ENCODE peak calls at places on chromosomes 16 and 17, in four cellular contexts. L is right cardiac atrium; D is CD8-positive, alpha-beta T cell; I is suprapubic skin. G is an unnamed sample.

GRCh38 chr16:56451753-56452689 is 667 bp downstream of the OGFOD1 start:
- DNase-seq in I (no peak), L (no peak), D (no peak), G (no peak)

GRCh38 chr17:77214743-77215142 is 74.0 kb downstream of the SEC14L1 start:
- DNase-seq in L (no peak), I (no peak), D (no peak), G (no peak)

GRCh38 chr17:29066053-29066452 is 23.1 kb downstream of the PIPOX start:
- DNase-seq in L (no peak), I (no peak), D (no peak), G (no peak)

GRCh38 chr17:43531955-43532354 is 14.2 kb downstream of the ETV4 start:
- DNase-seq in L (no peak), I (no peak), D (no peak), G (no peak)

GRCh38 chr16:19595043-19595767 is 39.7 kb downstream of the VPS35L start:
- DNase-seq in L (peak; percentile 65), D (no peak), I (no peak), G (no peak)

GRCh38 chr17:57045868-57046671 is 39.0 kb upstream of the AKAP1 start:
- DNase-seq in I (peak; percentile 81), D (no peak), L (peak; percentile 70), G (no peak)

GRCh38 chr16:78770353-78771091 is 671.1 kb downstream of the WWOX start:
- DNase-seq in D (peak; percentile 66), I (peak; percentile 83), L (peak; percentile 90), G (peak; percentile 94)

GRCh38 chr16:55444754-55445485 is 34.1 kb upstream of the MMP2 start:
- DNase-seq in L (peak; percentile 81), I (no peak), D (no peak), G (peak; percentile 52)

GRCh38 chr16:87324411-87325275 is 7.5 kb upstream of the C16orf95 start:
- DNase-seq in D (no peak), L (no peak), I (no peak), G (peak; percentile 79)

GRCh38 chr16:48971571-48972071 is 310.0 kb downstream of the CBLN1 start:
- DNase-seq in L (no peak), D (no peak), I (no peak), G (no peak)

GRCh38 chr16:15427648-15428239 is 6.6 kb upstream of the BMERB1 start:
- DNase-seq in L (peak; percentile 89), I (peak; percentile 84), D (peak; percentile 12), G (peak; percentile 49)

GRCh38 chr16:87702325-87702811 is 63.4 kb downstream of the KLHDC4 start:
- DNase-seq in D (no peak), I (no peak), L (no peak), G (no peak)

GRCh38 chr16:67924140-67924906 is 7.3 kb downstream of the CTRL start:
- DNase-seq in I (no peak), D (no peak), L (peak; percentile 67), G (no peak)

GRCh38 chr16:85389679-85390470 is 223.2 kb upstream of the GSE1 start:
- DNase-seq in D (no peak), L (peak; percentile 41), I (peak; percentile 77), G (no peak)

GRCh38 chr16:81151648-81152047 is 55.5 kb upstream of the GCSH start:
- DNase-seq in I (no peak), D (no peak), L (no peak), G (no peak)

GRCh38 chr17:65104541-65104940 is 32.6 kb upstream of the RGS9 start:
- DNase-seq in L (no peak), I (no peak), D (no peak), G (no peak)

GRCh38 chr17:72717676-72718075 is 374.8 kb downstream of the SLC39A11 start:
- DNase-seq in L (no peak), D (no peak), I (no peak), G (no peak)

GRCh38 chr16:15741207-15741871 is 91.3 kb downstream of the NDE1 start:
- DNase-seq in L (no peak), I (no peak), D (no peak), G (no peak)

GRCh38 chr16:11743308-11744074 is 834 bp upstream of the TXNDC11 start:
- DNase-seq in L (no peak), I (peak; percentile 82), D (no peak), G (peak; percentile 73)

DNA sequence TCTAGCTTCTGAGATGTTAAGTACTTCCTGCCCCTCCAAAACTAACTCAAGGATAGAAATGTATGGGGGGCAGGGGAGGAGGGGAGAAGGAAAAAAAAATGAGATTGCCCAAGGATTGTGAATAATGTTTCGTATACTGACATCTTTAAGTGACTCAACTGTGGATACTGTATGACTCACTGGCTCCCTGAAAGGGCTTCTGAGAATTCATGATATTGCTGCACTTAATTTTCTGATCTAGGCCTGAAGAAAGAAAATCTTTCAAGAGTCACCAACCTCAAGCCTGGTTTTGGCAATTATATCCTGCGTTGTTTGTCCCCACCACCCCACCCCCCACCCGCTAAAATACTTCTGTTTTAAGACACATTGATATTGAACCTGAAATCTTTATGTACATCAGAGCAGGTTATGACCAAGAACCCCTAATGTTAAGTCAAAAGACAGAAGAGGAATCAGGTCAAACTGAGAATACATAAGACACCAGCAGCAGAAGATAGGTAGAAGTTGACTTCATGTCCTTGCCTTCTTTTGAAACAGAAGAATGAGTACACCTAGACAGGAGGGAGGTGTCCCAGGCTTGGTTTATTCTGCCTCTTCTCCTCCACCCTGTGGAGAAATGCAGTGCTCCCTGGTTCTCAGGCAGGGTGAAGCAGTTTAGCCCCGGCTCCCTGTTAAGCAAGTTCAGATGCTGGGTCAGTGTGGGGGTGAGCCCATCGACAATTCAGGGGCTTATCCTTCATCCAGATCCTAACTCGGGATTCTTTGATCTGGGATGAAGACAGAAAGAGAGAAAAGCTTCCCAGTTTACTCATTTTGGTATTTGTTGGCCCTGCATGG is 3.3 kb upstream of the FBXL20 start:
- DNase-seq in D (no peak), L (no peak), I (peak; percentile 16), G (peak; percentile 54)
- H3K4me3 ChIP-seq in D (no peak overlapping the region), L (no peak overlapping the region), I (no peak overlapping the region), G (no peak overlapping the region)

GRCh38 chr16:30183961-30184429 is 593 bp downstream of the CORO1A start:
- DNase-seq in L (peak; percentile 64), I (no peak), D (peak; percentile 59), G (no peak)
- H3K4me3 ChIP-seq in L (peak overlapping the region; percentile 95), I (peak overlapping the region; percentile 63), D (peak overlapping the region; percentile 97), G (peak overlapping the region; percentile 15)

GRCh38 chr17:49674507-49674906 is 3.4 kb downstream of the SPOP start:
- DNase-seq in D (no peak), L (no peak), I (no peak), G (no peak)

GRCh38 chr17:49677933-49678847 is at the start of gene SPOP:
- DNase-seq in D (peak; percentile 97), I (peak; percentile 100), L (peak; percentile 99), G (peak; percentile 99)

GRCh38 chr17:49677134-49677932 is 564 bp downstream of the SPOP start:
- DNase-seq in L (peak; percentile 99), D (peak; percentile 87), I (peak; percentile 97), G (peak; percentile 94)

GRCh38 chr17:49680314-49680713 is 2.4 kb upstream of the SPOP start:
- DNase-seq in L (no peak), D (no peak), I (no peak), G (no peak)

GRCh38 chr17:49676276-49676868 is 1.5 kb downstream of the SPOP start:
- DNase-seq in D (no peak), L (no peak), I (no peak), G (no peak)
- H3K4me3 ChIP-seq in D (peak overlapping the region; percentile 81), L (peak overlapping the region; percentile 70), I (peak overlapping the region; percentile 85), G (no peak overlapping the region)

GRCh38 chr17:74204474-74204873 is 996 bp downstream of the RPL38 start:
- DNase-seq in L (peak; percentile 53), I (no peak), D (no peak), G (no peak)

GRCh38 chr17:74205274-74205673 is 1.8 kb downstream of the RPL38 start:
- DNase-seq in D (no peak), I (no peak), L (peak; percentile 17), G (no peak)

GRCh38 chr17:74202879-74203432 is 522 bp upstream of the RPL38 start:
- DNase-seq in D (no peak), L (no peak), I (no peak), G (no peak)

GRCh38 chr17:74201250-74201649 is 2.2 kb upstream of the RPL38 start:
- DNase-seq in L (no peak), D (no peak), I (no peak), G (no peak)

GRCh38 chr17:74203439-74204240 is at the start of gene RPL38:
- DNase-seq in D (peak; percentile 87), I (peak; percentile 97), L (peak; percentile 96), G (peak; percentile 99)
- H3K4me3 ChIP-seq in D (peak within 1 kb of the TSS; percentile 96), I (peak within 1 kb of the TSS; percentile 93), L (peak within 1 kb of the TSS; percentile 88), G (peak within 1 kb of the TSS; percentile 74)

GRCh38 chr17:2011421-2012371 is 13.4 kb downstream of the RTN4RL1 start:
- DNase-seq in L (no peak), D (no peak), I (no peak), G (peak; percentile 92)
- H3K4me3 ChIP-seq in L (no peak overlapping the region), D (no peak overlapping the region), I (peak overlapping the region; percentile 21), G (no peak overlapping the region)

GRCh38 chr16:74291176-74291575 is 5.4 kb upstream of the PSMD7 start:
- DNase-seq in I (no peak), L (no peak), D (no peak), G (no peak)
- H3K4me3 ChIP-seq in I (no peak overlapping the region), L (no peak overlapping the region), D (no peak overlapping the region), G (no peak overlapping the region)

DNA sequence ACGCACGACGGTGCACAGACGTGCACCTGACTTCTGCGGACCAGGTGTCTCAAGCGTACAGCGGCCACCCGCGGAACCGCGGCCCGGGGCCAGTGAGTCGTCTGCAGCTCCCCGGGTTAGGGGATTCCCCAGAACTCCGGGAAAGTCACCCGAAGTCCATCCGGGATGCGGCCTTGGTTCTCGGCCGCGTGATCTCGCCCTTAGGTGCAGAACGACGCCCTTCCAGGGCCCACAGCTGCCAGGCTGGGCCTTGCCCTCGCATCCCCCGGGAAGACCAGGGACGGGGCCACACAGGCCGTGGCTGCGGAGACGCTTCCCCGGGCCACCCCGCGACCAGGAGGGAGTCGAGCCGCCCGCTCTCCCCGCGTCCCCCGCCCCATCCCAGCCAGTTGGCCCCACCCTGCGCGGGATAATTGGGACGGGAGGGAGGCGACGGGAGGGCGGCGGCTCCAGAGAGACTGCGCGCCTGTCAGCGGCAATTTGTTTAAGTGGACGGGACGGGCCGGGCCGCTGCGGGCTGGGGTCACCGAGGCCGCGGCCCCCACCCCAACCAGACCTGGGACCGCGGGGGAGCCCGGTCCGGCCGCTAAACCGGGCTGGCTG is 3.6 kb upstream of the TBX2 start:
- DNase-seq in I (no peak), D (no peak), L (peak; percentile 79), G (no peak)
- H3K4me3 ChIP-seq in I (peak overlapping the region; percentile 64), D (no peak overlapping the region), L (peak overlapping the region; percentile 84), G (no peak overlapping the region)